ENCODE peak calls at places on chromosomes 4 and X, in seven cellular contexts. S is SK-N-SH, O is neural progenitor cell, G is PC-3, H is hepatocyte, C is HCT116, U is GM23338. F is an unnamed sample.
A peak's percentile ranks its signal among the peaks of the same experiment; 100 is the strongest.

GRCh38 chrX:989959-990510 is 222.4 kb downstream of the CRLF2 start:
- DNase-seq in S (no peak), O (peak; percentile 34), G (no peak), H (peak; percentile 48), C (peak; percentile 78), U (no peak), F (no peak)

GRCh38 chrX:10109695-10110094 is 47.1 kb upstream of the CLCN4 start:
- DNase-seq in S (no peak), O (no peak), G (no peak), H (no peak), C (no peak), U (no peak), F (peak; percentile 8)

GRCh38 chr4:159129822-159130550 is 27.1 kb downstream of the RAPGEF2 start:
- DNase-seq in S (no peak), O (no peak), G (no peak), H (no peak), C (no peak), U (no peak), F (no peak)

GRCh38 chrX:148530464-148531077 is 30.2 kb downstream of the AFF2 start:
- DNase-seq in S (no peak), O (peak; percentile 43), G (peak; percentile 21), H (peak; percentile 29), C (no peak), U (peak; percentile 55), F (peak; percentile 35)

GRCh38 chr4:46032061-46032460 is 91.8 kb downstream of the GABRG1 start:
- DNase-seq in S (no peak), O (no peak), G (no peak), H (no peak), C (no peak), U (no peak), F (no peak)

GRCh38 chrX:155314260-155314659 is 20.2 kb downstream of the CLIC2 start:
- DNase-seq in S (no peak), O (no peak), G (no peak), H (no peak), C (no peak), U (peak; percentile 27), F (no peak)

GRCh38 chr4:173424899-173425805 is 26.2 kb upstream of the SCRG1 start:
- DNase-seq in S (no peak), O (no peak), G (peak; percentile 20), H (no peak), C (no peak), U (no peak), F (peak; percentile 90)

GRCh38 chrX:74343970-74344622 is 40.1 kb downstream of the ZCCHC13 start:
- DNase-seq in S (peak; percentile 57), O (peak; percentile 84), G (peak; percentile 96), H (peak; percentile 75), C (peak; percentile 77), U (peak; percentile 92), F (peak; percentile 92)

GRCh38 chr4:56307423-56307822 is 79.9 kb downstream of the AASDH start:
- DNase-seq in S (no peak), O (no peak), G (peak; percentile 55), H (no peak), C (peak; percentile 29), U (no peak), F (peak; percentile 61)

GRCh38 chr4:174324246-174324645 is 40.5 kb downstream of the CEP44 start:
- DNase-seq in S (no peak), O (no peak), G (no peak), H (no peak), C (no peak), U (no peak), F (peak; percentile 28)

GRCh38 chr4:123305746-123306145 is 90.8 kb upstream of the SPRY1 start:
- DNase-seq in S (no peak), O (no peak), G (no peak), H (no peak), C (no peak), U (no peak), F (no peak)

GRCh38 chr4:89572224-89572858 is 264.6 kb downstream of the SNCA start:
- DNase-seq in S (no peak), O (peak; percentile 7), G (no peak), H (peak; percentile 35), C (no peak), U (peak; percentile 10), F (no peak)

GRCh38 chr4:119136541-119136940 is 909 bp downstream of the MYOZ2 start:
- DNase-seq in S (no peak), O (no peak), G (no peak), H (no peak), C (no peak), U (peak; percentile 21), F (peak; percentile 36)

GRCh38 chrX:56733459-56734046 is 4.5 kb downstream of the NBDY start:
- DNase-seq in S (peak; percentile 41), O (peak; percentile 73), G (peak; percentile 78), H (peak; percentile 73), C (no peak), U (peak; percentile 73), F (peak; percentile 48)

GRCh38 chr4:167688660-167689142 is 403.6 kb upstream of the ANXA10 start:
- DNase-seq in S (peak; percentile 11), O (no peak), G (no peak), H (no peak), C (no peak), U (no peak), F (no peak)

GRCh38 chrX:106791495-106791894 is 11.0 kb upstream of the TBC1D8B start:
- DNase-seq in S (no peak), O (no peak), G (peak; percentile 43), H (no peak), C (no peak), U (no peak), F (peak; percentile 40)

GRCh38 chr4:185461565-185461964 is 10.0 kb downstream of the CCDC110 start:
- DNase-seq in S (no peak), O (no peak), G (no peak), H (no peak), C (no peak), U (no peak), F (no peak)

GRCh38 chrX:134836497-134836968 is 154.3 kb upstream of the SMIM10 start:
- DNase-seq in S (no peak), O (no peak), G (peak; percentile 33), H (no peak), C (peak; percentile 79), U (no peak), F (peak; percentile 17)

GRCh38 chr4:121484633-121485032 is 103.8 kb upstream of the QRFPR start:
- DNase-seq in S (peak; percentile 29), O (peak; percentile 67), G (peak; percentile 60), H (peak; percentile 73), C (peak; percentile 29), U (peak; percentile 78), F (peak; percentile 82)

GRCh38 chr4:123892997-123893745 is 496.6 kb downstream of the SPRY1 start:
- DNase-seq in S (peak; percentile 64), O (no peak), G (no peak), H (no peak), C (no peak), U (no peak), F (peak; percentile 43)

GRCh38 chrX:102155806-102156179 is at the start of gene BEX5:
- DNase-seq in S (peak; percentile 53), O (peak; percentile 54), G (peak; percentile 28), H (peak; percentile 48), C (no peak), U (peak; percentile 84), F (peak; percentile 54)

GRCh38 chr4:96407651-96408342 is 567.9 kb downstream of the PDHA2 start:
- DNase-seq in S (no peak), O (no peak), G (peak; percentile 8), H (no peak), C (no peak), U (no peak), F (no peak)

GRCh38 chr4:2797545-2798305 is 4.8 kb downstream of the SH3BP2 start:
- DNase-seq in S (peak; percentile 79), O (peak; percentile 1), G (no peak), H (no peak), C (no peak), U (no peak), F (no peak)

DNA sequence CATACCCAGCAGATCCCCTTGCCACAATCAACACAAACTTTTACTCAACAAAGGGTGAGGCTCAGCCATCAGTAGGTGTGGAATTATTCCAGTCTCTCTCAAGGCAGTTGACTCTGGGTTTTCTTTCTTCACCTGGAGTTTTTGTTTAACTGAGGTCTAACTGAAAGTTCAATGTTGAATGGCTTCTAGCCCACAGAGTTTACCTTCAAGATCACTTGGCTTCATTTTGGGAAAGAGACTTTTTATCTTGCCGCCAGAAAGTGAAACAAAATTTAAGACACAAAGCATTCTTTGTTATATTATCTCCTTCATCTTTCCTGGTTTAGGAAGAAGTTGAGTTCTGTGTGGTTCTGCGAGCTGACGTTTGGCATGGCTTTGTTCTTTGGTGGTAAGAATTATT is 83.8 kb upstream of the RASGEF1B start:
- DNase-seq in S (no peak), O (no peak), G (no peak), H (no peak), C (no peak), U (no peak), F (no peak)
- H3K4me2 ChIP-seq in S (no peak overlapping the region), O (no peak overlapping the region), G (no peak overlapping the region), H (no peak overlapping the region), C (no peak overlapping the region), U (no peak overlapping the region), F (no peak overlapping the region)

GRCh38 chr4:7985072-7985471 is 45.4 kb upstream of the AFAP1 start:
- DNase-seq in S (no peak), O (no peak), G (no peak), H (no peak), C (no peak), U (no peak), F (no peak)

GRCh38 chr4:7987148-7987989 is 47.7 kb upstream of the AFAP1 start:
- DNase-seq in S (peak; percentile 86), O (peak; percentile 80), G (peak; percentile 86), H (peak; percentile 88), C (peak; percentile 65), U (peak; percentile 93), F (peak; percentile 82)

GRCh38 chr4:7985891-7986441 is 46.3 kb upstream of the AFAP1 start:
- DNase-seq in S (no peak), O (no peak), G (no peak), H (no peak), C (no peak), U (no peak), F (no peak)

GRCh38 chr4:7989654-7990053 is 50.0 kb upstream of the AFAP1 start:
- DNase-seq in S (peak; percentile 31), O (no peak), G (no peak), H (no peak), C (no peak), U (no peak), F (no peak)

GRCh38 chr4:7988437-7988836 is 48.8 kb upstream of the AFAP1 start:
- DNase-seq in S (no peak), O (no peak), G (peak; percentile 74), H (no peak), C (no peak), U (no peak), F (peak; percentile 91)
- TF ChIP-seq EZH2phosphoT487 in S (no peak), O (no peak), G (no peak), H (no peak), C (no peak), U (no peak), F (no peak)

DNA sequence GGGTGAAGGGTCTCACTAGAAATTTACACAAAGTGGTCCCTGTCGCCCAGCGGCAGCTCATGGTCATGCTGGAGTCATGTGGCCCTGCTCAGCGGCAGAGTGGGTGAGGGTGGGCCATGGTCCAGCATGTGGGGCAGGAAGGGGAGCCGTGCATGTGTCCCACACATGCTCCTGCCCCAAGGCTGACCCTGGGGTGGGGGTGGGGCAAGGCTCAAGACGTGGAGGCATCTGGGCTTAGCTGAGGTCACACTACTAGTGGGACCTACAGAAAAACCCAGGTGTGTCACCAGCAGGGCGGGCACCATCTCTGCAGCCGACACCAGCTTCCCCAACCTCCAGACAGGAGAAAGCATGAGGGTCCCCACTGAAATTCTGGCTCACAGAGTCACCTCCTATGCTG is 42.4 kb downstream of the EVC start:
- DNase-seq in S (no peak), O (no peak), G (no peak), H (no peak), C (no peak), U (no peak), F (no peak)
- H2AFZ ChIP-seq in S (no peak overlapping the region), O (no peak overlapping the region), G (no peak overlapping the region), H (no peak overlapping the region), C (no peak overlapping the region), U (no peak overlapping the region), F (no peak overlapping the region)

GRCh38 chr4:164977243-164978164 is at the start of gene TRIM61:
- DNase-seq in S (peak; percentile 11), O (no peak), G (no peak), H (no peak), C (no peak), U (no peak), F (no peak)
- H3K4me2 ChIP-seq in S (no peak within 1 kb of the TSS), O (no peak within 1 kb of the TSS), G (no peak within 1 kb of the TSS), H (no peak within 1 kb of the TSS), C (no peak within 1 kb of the TSS), U (no peak within 1 kb of the TSS), F (no peak within 1 kb of the TSS)

F was measured in GM23248.